ENCODE peak calls at places on chromosomes 6 and 20, in four cellular contexts. One of them, this sample, is unnamed. For H3K9me3, the result is how much of the 10 kb centered on the place peaks cover.

GRCh38 chr6:3997144-3997770 is 81.7 kb downstream of the FAM217A start:
- DNase-seq in heart left ventricle: no peak
- DNase-seq in PC-3: no peak
- DNase-seq in GM12878: no peak
- DNase-seq in this sample: no peak

GRCh38 chr6:35181933-35182612 is 31.7 kb upstream of the SCUBE3 start:
- DNase-seq in heart left ventricle: peak
- DNase-seq in PC-3: peak
- DNase-seq in GM12878: no peak
- DNase-seq in this sample: peak

GRCh38 chr6:168380956-168381605 is 59.9 kb upstream of the SMOC2 start:
- DNase-seq in heart left ventricle: no peak
- DNase-seq in PC-3: no peak
- DNase-seq in GM12878: no peak
- DNase-seq in this sample: no peak

GRCh38 chr6:52409499-52409898 is 10.6 kb upstream of the EFHC1 start:
- DNase-seq in heart left ventricle: no peak
- DNase-seq in PC-3: no peak
- DNase-seq in GM12878: no peak
- DNase-seq in this sample: no peak

GRCh38 chr20:1802385-1803215 is 92.6 kb upstream of the SIRPA start:
- DNase-seq in heart left ventricle: peak
- DNase-seq in PC-3: peak
- DNase-seq in GM12878: no peak
- DNase-seq in this sample: peak

GRCh38 chr6:37824170-37824569 is 4.6 kb downstream of the ZFAND3 start:
- DNase-seq in heart left ventricle: no peak
- DNase-seq in PC-3: no peak
- DNase-seq in GM12878: no peak
- DNase-seq in this sample: no peak

GRCh38 chr20:37872161-37872560 is 30.8 kb upstream of the VSTM2L start:
- DNase-seq in heart left ventricle: no peak
- DNase-seq in PC-3: no peak
- DNase-seq in GM12878: no peak
- DNase-seq in this sample: no peak

GRCh38 chr20:18567739-18568091 is 483 bp downstream of the SMIM26 start:
- DNase-seq in heart left ventricle: no peak
- DNase-seq in PC-3: no peak
- DNase-seq in GM12878: no peak
- DNase-seq in this sample: no peak

GRCh38 chr20:10387686-10388085 is 46.3 kb downstream of the MKKS start:
- DNase-seq in heart left ventricle: no peak
- DNase-seq in PC-3: no peak
- DNase-seq in GM12878: no peak
- DNase-seq in this sample: no peak

GRCh38 chr20:30606990-30607389 is 650.5 kb upstream of the DEFB115 start:
- DNase-seq in heart left ventricle: no peak
- DNase-seq in PC-3: no peak
- DNase-seq in GM12878: no peak
- DNase-seq in this sample: no peak
- H3K9me3 ChIP-seq in heart left ventricle: under half
- H3K9me3 ChIP-seq in PC-3: under half
- H3K9me3 ChIP-seq in GM12878: under half
- H3K9me3 ChIP-seq in this sample: under half

DNA sequence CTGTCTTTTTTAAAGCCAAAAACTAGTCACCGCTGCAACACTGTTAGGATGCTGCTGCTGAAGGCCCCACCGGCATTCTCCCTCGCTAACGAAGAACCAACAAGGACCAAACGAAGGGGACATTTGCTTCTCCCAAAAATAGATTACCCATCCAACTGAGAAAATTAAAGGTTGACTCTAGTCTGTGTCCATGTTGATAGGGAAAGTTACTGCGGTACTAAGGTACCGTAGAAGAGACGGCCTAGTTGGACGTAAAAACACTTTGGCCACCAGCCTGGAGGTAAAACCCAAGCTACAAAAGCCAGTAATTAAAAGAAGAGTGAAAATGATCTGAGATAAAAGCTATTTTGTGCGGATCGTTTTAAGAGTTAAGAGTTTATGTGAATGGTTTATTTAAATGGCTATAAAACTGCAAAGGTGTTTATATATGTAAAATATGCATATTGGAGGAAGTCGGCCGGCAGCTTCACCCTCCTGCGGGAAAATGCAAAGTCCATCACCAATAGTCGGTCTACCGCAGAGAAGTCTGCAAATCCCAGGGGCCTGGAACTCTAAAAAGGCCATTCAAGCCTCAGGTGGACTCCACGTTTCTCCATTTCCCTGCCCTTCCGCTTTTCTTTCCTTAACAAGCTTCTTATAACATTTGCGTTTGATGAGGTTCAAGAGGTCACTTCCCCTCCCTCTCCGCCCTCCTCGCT is 11.7 kb upstream of the FOXF2 start:
- DNase-seq in heart left ventricle: no peak
- DNase-seq in PC-3: no peak
- DNase-seq in GM12878: no peak
- DNase-seq in this sample: no peak
- H3K4me3 ChIP-seq in heart left ventricle: no peak
- H3K4me3 ChIP-seq in PC-3: no peak
- H3K4me3 ChIP-seq in GM12878: no peak
- H3K4me3 ChIP-seq in this sample: no peak

GRCh38 chr20:56274156-56274555 is 25.6 kb downstream of the MC3R start:
- DNase-seq in heart left ventricle: no peak
- DNase-seq in PC-3: no peak
- DNase-seq in GM12878: no peak
- DNase-seq in this sample: no peak

GRCh38 chr20:56273491-56273890 is 25.0 kb downstream of the MC3R start:
- DNase-seq in heart left ventricle: no peak
- DNase-seq in PC-3: no peak
- DNase-seq in GM12878: no peak
- DNase-seq in this sample: no peak

DNA sequence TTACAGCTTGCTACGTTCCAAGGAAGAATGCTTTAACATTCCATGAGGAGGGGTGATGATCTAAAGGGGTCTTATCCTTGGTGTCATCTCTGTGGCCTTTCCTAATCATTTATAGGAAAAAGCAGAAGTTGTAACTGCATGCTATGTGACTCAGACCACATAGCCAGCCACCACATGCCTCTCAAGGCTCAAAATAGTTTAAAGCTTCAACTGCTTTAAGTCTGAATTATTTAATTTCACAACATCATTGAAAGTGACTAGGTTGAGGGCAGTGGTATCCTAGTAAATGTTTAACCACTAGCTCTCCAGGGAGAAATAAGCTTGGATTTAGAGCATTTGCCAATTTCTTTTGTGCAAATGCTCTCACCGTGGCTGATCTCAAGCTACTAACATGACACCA is 29.7 kb downstream of the MC3R start:
- DNase-seq in heart left ventricle: no peak
- DNase-seq in PC-3: no peak
- DNase-seq in GM12878: no peak
- DNase-seq in this sample: no peak
- H3K9me3 ChIP-seq in heart left ventricle: under half
- H3K9me3 ChIP-seq in PC-3: under half
- H3K9me3 ChIP-seq in GM12878: under half
- H3K9me3 ChIP-seq in this sample: under half

DNA sequence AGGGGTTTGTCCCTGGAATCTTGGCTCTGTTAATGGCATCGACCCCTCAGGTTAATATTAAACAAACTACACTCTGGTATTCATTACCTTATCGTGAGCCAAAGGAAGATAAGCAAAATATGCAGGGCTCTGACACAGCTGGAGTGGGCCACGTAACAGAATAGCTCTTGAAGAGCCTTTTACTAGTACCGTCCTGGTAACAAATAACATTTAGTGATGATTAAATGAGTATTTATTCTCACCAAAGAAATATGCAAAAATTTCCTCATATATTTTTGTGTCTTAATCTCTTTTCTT is 20.1 kb upstream of the UTRN start:
- DNase-seq in heart left ventricle: no peak
- DNase-seq in PC-3: no peak
- DNase-seq in GM12878: no peak
- DNase-seq in this sample: no peak
- H3K4me3 ChIP-seq in heart left ventricle: no peak
- H3K4me3 ChIP-seq in PC-3: peak
- H3K4me3 ChIP-seq in GM12878: no peak
- H3K4me3 ChIP-seq in this sample: no peak

This sample was measured in MG63.